ENCODE peak calls at places on chromosome 21, in four cellular contexts. L is GM12878, Y is GM12891, H is H1. J is an unnamed sample.

GRCh38 chr21:31176725-31177124 is 138.4 kb upstream of the KRTAP19-8 start:
- DNase-seq in L (no peak), Y (no peak), H (no peak), J (no peak)

GRCh38 chr21:36654341-36654740 is 44.6 kb upstream of the SIM2 start:
- DNase-seq in L (no peak), Y (no peak), H (no peak), J (no peak)

GRCh38 chr21:46116189-46116845 is 18.4 kb downstream of the COL6A2 start:
- DNase-seq in L (no peak), Y (peak), H (peak), J (peak)

GRCh38 chr21:45283611-45284455 is 3.9 kb downstream of the POFUT2 start:
- DNase-seq in L (no peak), Y (no peak), H (no peak), J (no peak)

GRCh38 chr21:35215870-35216269 is 166.8 kb upstream of the RUNX1 start:
- DNase-seq in L (no peak), Y (no peak), H (no peak), J (no peak)

GRCh38 chr21:31117046-31117916 is 79.0 kb upstream of the KRTAP19-8 start:
- DNase-seq in L (no peak), Y (no peak), H (no peak), J (no peak)

GRCh38 chr21:39116761-39117425 is 66.4 kb downstream of the PSMG1 start:
- DNase-seq in L (no peak), Y (no peak), H (peak), J (no peak)

GRCh38 chr21:37915516-37915915 is 741 bp downstream of the KCNJ6 start:
- DNase-seq in L (no peak), Y (no peak), H (peak), J (no peak)

GRCh38 chr21:35911412-35912191 is 148.7 kb downstream of the SETD4 start:
- DNase-seq in L (no peak), Y (no peak), H (no peak), J (no peak)

GRCh38 chr21:28991861-28992525 is 684 bp downstream of the LTN1 start:
- DNase-seq in L (no peak), Y (no peak), H (no peak), J (no peak)

GRCh38 chr21:46152939-46153258 is 2.5 kb downstream of the FTCD start:
- DNase-seq in L (no peak), Y (no peak), H (no peak), J (no peak)

GRCh38 chr21:44013380-44014088 is 1.4 kb downstream of the TRAPPC10 start:
- DNase-seq in L (peak), Y (no peak), H (no peak), J (no peak)

GRCh38 chr21:44010429-44010828 is 1.7 kb upstream of the TRAPPC10 start:
- DNase-seq in L (no peak), Y (no peak), H (peak), J (no peak)

GRCh38 chr21:44011123-44011773 is 861 bp upstream of the TRAPPC10 start:
- DNase-seq in L (no peak), Y (no peak), H (no peak), J (no peak)

GRCh38 chr21:44012474-44013379 is 618 bp downstream of the TRAPPC10 start:
- DNase-seq in L (peak), Y (peak), H (peak), J (peak)

DNA sequence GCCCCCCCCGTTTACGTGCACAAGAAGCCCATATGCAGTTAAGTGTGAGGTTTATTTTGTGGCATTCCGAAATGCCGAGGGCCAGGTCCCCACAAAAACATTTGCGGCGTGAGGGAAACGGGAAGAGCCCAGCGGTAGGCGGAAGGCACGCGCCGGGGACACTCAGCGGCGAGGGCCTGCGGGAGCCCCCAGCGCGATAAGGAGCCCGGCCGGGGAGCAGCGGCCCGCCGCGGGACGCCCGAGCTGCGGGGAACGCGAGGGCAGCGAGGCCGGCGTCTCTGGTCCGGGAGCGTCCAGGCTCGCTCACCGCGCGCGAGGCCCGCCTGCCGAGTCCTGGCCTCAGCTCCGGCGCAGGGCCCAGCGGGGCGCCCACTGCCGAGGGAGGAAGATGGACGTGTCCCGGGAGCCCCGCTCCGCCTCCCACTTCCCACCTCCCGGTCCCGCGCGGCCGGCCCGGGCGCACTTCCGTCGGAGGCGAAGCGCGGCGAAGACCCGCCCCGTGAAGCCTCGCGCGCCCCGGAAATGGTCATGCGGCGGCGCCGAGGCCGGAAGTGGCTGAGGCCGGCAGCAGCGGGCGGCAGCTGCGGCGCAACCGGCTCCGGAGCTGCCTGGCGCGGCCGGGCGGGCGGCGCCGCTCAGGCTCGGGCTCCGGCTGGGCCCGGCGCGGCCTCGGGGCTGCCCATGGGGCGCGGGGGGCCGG is at the start of gene TRAPPC10:
- DNase-seq in L (peak), Y (peak), H (peak), J (peak)
- TF ChIP-seq POLR2A in L (peak), Y (peak), H (peak), J (peak)

DNA sequence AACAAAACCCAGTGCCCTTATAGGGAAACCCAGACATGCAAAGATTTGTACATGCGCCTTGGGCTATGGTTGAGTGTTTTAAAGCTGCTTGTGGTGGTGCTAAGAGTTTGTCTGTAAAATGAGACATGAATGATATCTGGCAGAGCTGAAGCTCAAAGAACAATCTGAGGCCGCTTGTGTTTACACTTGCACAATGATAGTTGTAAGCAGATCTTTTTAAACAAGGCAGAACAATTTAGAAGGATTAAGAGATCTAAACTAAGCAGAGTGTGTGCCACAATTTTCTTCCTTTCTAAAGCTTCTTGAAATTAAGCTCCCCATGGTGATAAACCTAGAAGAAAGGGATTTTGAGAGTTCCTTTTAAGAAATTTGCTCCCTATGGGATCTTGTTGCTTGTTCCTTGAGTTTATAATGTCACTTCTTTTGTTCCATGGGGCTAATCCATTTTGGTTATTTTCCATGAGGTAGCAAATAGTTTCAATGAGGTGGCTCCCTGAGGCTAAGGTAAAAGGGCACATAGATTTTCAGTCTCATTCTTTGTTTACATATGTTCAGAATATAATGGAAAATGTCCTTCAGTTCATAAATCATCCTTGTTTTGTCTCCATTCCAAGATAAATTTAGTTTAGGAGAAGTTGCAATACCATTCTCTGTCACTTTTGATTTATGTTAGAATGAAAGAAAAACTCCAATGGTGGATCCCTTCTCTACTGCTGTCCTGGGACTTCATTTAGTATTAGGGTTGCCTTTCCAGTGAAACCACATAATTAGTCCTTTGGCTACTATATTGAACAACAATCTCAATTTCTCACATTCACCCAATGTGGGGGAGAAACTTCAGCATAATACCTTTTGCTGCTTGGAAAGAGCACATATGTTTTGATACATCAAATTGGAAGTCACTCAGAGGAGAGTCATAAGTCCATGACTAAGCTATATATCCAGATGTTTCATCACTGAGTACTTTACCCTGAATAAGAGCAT is 80.7 kb upstream of the ADAMTS5 start:
- DNase-seq in L (no peak), Y (no peak), H (no peak), J (no peak)
- TF ChIP-seq POLR2AphosphoS5 in L (no peak), Y (no peak), H (no peak), J (no peak)

GRCh38 chr21:23292292-23292691 is 2294.1 kb downstream of the NCAM2 start:
- DNase-seq in L (no peak), Y (no peak), H (no peak), J (no peak)
- TF ChIP-seq TAF1 in L (no peak), Y (no peak), H (no peak), J (no peak)

DNA sequence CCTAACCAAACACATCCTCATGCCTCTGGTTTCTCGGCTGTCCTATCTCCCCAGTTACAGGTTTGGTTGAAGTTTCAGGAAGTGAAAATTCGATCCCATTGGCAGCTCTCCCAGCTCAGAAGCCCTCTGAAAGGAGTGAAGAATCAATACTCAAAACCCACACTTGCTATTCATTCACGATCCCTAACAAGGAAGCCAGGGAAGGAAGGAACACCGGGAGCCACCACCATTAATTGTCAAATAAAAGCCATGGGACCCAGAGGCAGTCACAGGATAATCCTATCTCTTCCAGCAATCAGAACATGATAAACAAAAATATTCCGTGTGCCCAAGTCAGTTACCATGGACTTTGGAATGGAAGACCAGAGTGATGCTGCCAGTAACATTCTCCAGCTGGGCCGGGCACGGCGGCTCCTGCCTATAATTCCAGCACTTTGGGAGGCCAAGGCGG is 7.0 kb downstream of the TMPRSS2 start:
- DNase-seq in L (no peak), Y (no peak), H (no peak), J (no peak)
- TF ChIP-seq POLR2A in L (no peak), Y (no peak), H (no peak), J (no peak)

DNA sequence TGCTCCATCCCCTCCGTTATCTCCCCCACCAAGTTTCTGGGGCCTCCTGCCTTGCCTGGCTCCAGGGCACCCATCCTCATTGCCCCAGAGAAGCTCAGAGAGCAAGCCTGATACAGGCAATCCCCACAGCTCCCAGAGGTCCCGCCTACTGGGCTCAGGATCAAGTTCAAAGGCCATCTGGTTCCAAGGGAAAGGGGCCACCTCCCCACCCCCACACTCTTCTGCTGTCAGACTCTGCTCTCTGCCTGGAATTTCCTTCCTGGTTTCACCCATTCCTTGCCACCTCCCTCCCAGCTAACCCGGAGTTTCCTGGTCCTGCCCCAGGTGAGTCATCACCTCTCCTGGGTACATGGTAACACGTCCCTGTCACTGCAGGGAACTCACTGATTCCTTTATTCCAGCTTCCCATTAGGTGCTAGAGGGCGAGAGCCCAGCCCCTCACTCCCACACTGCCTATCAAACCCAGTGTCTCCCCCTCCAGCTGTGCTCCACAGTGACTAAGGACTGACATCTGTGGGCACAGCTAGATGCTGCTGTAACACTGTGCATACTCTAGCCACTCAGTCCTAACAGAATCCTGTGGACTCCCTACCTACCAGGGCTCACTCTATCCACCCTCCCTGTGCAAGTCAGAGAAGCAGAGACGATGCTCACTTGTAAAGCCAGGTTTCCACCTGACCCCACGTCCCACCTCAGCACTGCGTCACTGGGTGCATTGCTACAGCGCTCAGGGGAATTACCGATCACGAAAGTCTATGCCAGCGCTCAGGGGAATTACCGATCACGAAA is 21.8 kb downstream of the RSPH1 start:
- DNase-seq in L (no peak), Y (no peak), H (no peak), J (no peak)
- TF ChIP-seq POLR2AphosphoS5 in L (no peak), Y (no peak), H (no peak), J (no peak)